ENCODE peak calls at places on chromosomes 3 and 15, in seven cellular contexts. A, E, K, J, R, X and W are unnamed samples.

GRCh38 chr3:184583345-184584000 is 21.9 kb downstream of the EPHB3 start:
- DNase-seq in A (no peak), E (no peak), K (no peak), J (no peak), R (peak; percentile 49), X (no peak), W (no peak)

GRCh38 chr3:11638669-11639402 is 4.9 kb downstream of the VGLL4 start:
- DNase-seq in A (no peak), E (no peak), K (no peak), J (no peak), R (no peak), X (no peak), W (no peak)

GRCh38 chr3:70832811-70833509 is 520.5 kb upstream of the MDFIC2 start:
- DNase-seq in A (peak; percentile 52), E (no peak), K (no peak), J (no peak), R (no peak), X (no peak), W (no peak)

GRCh38 chr15:33243393-33243792 is 48.9 kb upstream of the FMN1 start:
- DNase-seq in A (peak; percentile 78), E (no peak), K (no peak), J (peak; percentile 18), R (no peak), X (no peak), W (no peak)

GRCh38 chr15:88841201-88841600 is 38.0 kb downstream of the ACAN start:
- DNase-seq in A (no peak), E (no peak), K (no peak), J (no peak), R (no peak), X (no peak), W (no peak)

GRCh38 chr3:65170357-65171090 is 482.7 kb upstream of the ADAMTS9 start:
- DNase-seq in A (peak; percentile 27), E (no peak), K (no peak), J (peak; percentile 48), R (peak; percentile 88), X (no peak), W (no peak)

GRCh38 chr15:60162251-60162650 is 158.1 kb downstream of the FOXB1 start:
- DNase-seq in A (no peak), E (no peak), K (no peak), J (no peak), R (no peak), X (no peak), W (no peak)

GRCh38 chr3:147120029-147120428 is 286.3 kb downstream of the ZIC4 start:
- DNase-seq in A (no peak), E (no peak), K (no peak), J (peak; percentile 10), R (no peak), X (no peak), W (no peak)

GRCh38 chr3:72657666-72658065 is 190.6 kb downstream of the SHQ1 start:
- DNase-seq in A (peak; percentile 75), E (peak; percentile 16), K (no peak), J (no peak), R (no peak), X (no peak), W (no peak)

GRCh38 chr3:179450321-179450720 is 949 bp downstream of the GNB4 start:
- DNase-seq in A (peak; percentile 12), E (no peak), K (no peak), J (no peak), R (no peak), X (no peak), W (no peak)

GRCh38 chr3:29324180-29324651 is 43.3 kb downstream of the RBMS3 start:
- DNase-seq in A (peak; percentile 80), E (peak; percentile 85), K (no peak), J (peak; percentile 92), R (peak; percentile 62), X (no peak), W (no peak)

GRCh38 chr3:121918779-121919483 is 24.7 kb downstream of the SLC15A2 start:
- DNase-seq in A (peak; percentile 41), E (no peak), K (no peak), J (peak; percentile 12), R (no peak), X (no peak), W (no peak)

GRCh38 chr15:66623801-66624453 is 58.1 kb upstream of the LCTL start:
- DNase-seq in A (no peak), E (no peak), K (no peak), J (no peak), R (no peak), X (no peak), W (no peak)

GRCh38 chr3:52430416-52430810 is 14.5 kb downstream of the SEMA3G start:
- DNase-seq in A (no peak), E (no peak), K (no peak), J (no peak), R (no peak), X (no peak), W (no peak)

GRCh38 chr15:51758645-51759044 is 7.2 kb downstream of the TMOD2 start:
- DNase-seq in A (peak; percentile 62), E (no peak), K (peak; percentile 36), J (no peak), R (peak; percentile 74), X (no peak), W (no peak)

GRCh38 chr15:65829150-65829764 is 37.2 kb upstream of the DENND4A start:
- DNase-seq in A (peak; percentile 8), E (no peak), K (no peak), J (peak; percentile 60), R (no peak), X (no peak), W (peak; percentile 18)

GRCh38 chr3:106792716-106793115 is 584.5 kb upstream of the CCDC54 start:
- DNase-seq in A (no peak), E (no peak), K (no peak), J (no peak), R (no peak), X (no peak), W (no peak)

GRCh38 chr3:21747376-21747775 is 3.6 kb downstream of the ZNF385D start:
- DNase-seq in A (no peak), E (no peak), K (no peak), J (no peak), R (no peak), X (no peak), W (no peak)

GRCh38 chr3:124768812-124769211 is 38.6 kb downstream of the UMPS start:
- DNase-seq in A (peak; percentile 41), E (peak; percentile 27), K (no peak), J (peak; percentile 61), R (no peak), X (peak; percentile 36), W (peak; percentile 77)

GRCh38 chr3:95815828-95816227 is 998.6 kb upstream of the EPHA6 start:
- DNase-seq in A (no peak), E (no peak), K (no peak), J (no peak), R (no peak), X (no peak), W (no peak)

GRCh38 chr15:95447486-95447885 is 883.0 kb upstream of the NR2F2 start:
- DNase-seq in A (no peak), E (no peak), K (no peak), J (no peak), R (no peak), X (no peak), W (no peak)

GRCh38 chr3:132421832-132422231 is 4.5 kb downstream of the DNAJC13 start:
- DNase-seq in A (no peak), E (no peak), K (no peak), J (peak; percentile 13), R (no peak), X (no peak), W (no peak)

GRCh38 chr3:183449391-183449790 is 21.0 kb upstream of the MCF2L2 start:
- DNase-seq in A (peak; percentile 29), E (no peak), K (no peak), J (no peak), R (no peak), X (no peak), W (no peak)

GRCh38 chr3:173584834-173585831 is 187.6 kb downstream of the NLGN1 start:
- DNase-seq in A (peak; percentile 77), E (no peak), K (peak; percentile 15), J (peak; percentile 1), R (peak; percentile 26), X (no peak), W (no peak)

GRCh38 chr3:30428251-30428650 is 178.2 kb upstream of the TGFBR2 start:
- DNase-seq in A (no peak), E (no peak), K (no peak), J (no peak), R (no peak), X (no peak), W (no peak)

GRCh38 chr3:125683067-125683844 is 88.0 kb upstream of the OSBPL11 start:
- DNase-seq in A (no peak), E (no peak), K (no peak), J (no peak), R (peak; percentile 23), X (no peak), W (no peak)